ENCODE peak calls at places on chromosomes 16 and 17, in nine cellular contexts. Q is GM12878, E is body of pancreas, K is heart left ventricle, Z is transverse colon, N is right lobe of liver, A is IMR-90, R is ovary, B is suprapubic skin. F is an unnamed sample.

GRCh38 chr17:75587718-75588545 is at the start of gene MYO15B:
- DNase-seq in R (peak), E (peak), B (no peak), A (no peak), N (peak), Z (peak), Q (no peak), K (peak), F (no peak)

GRCh38 chr17:45896803-45897693 is 2.7 kb downstream of the MAPT start:
- DNase-seq in A (no peak), Q (no peak), R (no peak), E (no peak), N (no peak), Z (no peak), B (no peak), K (no peak), F (no peak)

GRCh38 chr16:22672830-22673210 is 141.1 kb upstream of the HS3ST2 start:
- DNase-seq in N (no peak), B (peak), R (no peak), Q (no peak), K (no peak), Z (no peak), A (no peak), E (no peak), F (no peak)

GRCh38 chr16:46908540-46909372 is 24.6 kb downstream of the GPT2 start:
- DNase-seq in B (no peak), A (peak), E (peak), K (no peak), R (peak), Z (peak), Q (no peak), N (no peak), F (peak)

GRCh38 chr17:36066365-36066945 is 2.4 kb downstream of the CCL18 start:
- DNase-seq in R (no peak), K (no peak), A (no peak), Q (no peak), B (no peak), N (no peak), Z (no peak), E (peak), F (no peak)

GRCh38 chr16:12489362-12489761 is 314.3 kb downstream of the CPPED1 start:
- DNase-seq in B (no peak), N (no peak), R (no peak), Z (no peak), K (no peak), Q (no peak), E (no peak), A (no peak), F (no peak)

GRCh38 chr17:48077555-48077954 is 23.7 kb downstream of the CBX1 start:
- DNase-seq in Q (no peak), B (no peak), Z (no peak), K (no peak), A (no peak), N (no peak), E (no peak), R (no peak), F (no peak)

GRCh38 chr17:58710948-58711552 is 18.6 kb downstream of the RAD51C start:
- DNase-seq in K (no peak), R (no peak), Q (no peak), N (peak), Z (peak), B (no peak), E (peak), A (peak), F (peak)

GRCh38 chr17:2195729-2196128 is 107.9 kb downstream of the SMG6 start:
- DNase-seq in B (no peak), A (no peak), N (no peak), E (no peak), R (no peak), K (no peak), Q (peak), Z (no peak), F (no peak)

GRCh38 chr17:42347198-42347597 is 41.0 kb downstream of the STAT3 start:
- DNase-seq in B (no peak), N (no peak), E (peak), A (peak), Z (peak), R (no peak), Q (no peak), K (no peak), F (peak)

GRCh38 chr16:30997887-30998711 is 12.3 kb downstream of the STX1B start:
- DNase-seq in E (no peak), N (no peak), A (peak), K (no peak), Q (no peak), R (no peak), B (no peak), Z (no peak), F (no peak)

GRCh38 chr17:74682028-74682427 is 30.7 kb downstream of the CD300LF start:
- DNase-seq in Z (no peak), E (no peak), R (no peak), B (no peak), K (no peak), A (no peak), Q (no peak), N (no peak), F (no peak)

GRCh38 chr17:6496116-6496481 is 51.8 kb downstream of the PIMREG start:
- DNase-seq in B (peak), R (peak), A (no peak), Z (no peak), N (peak), E (no peak), K (no peak), Q (no peak), F (no peak)

GRCh38 chr17:35892091-35892637 is 12.0 kb upstream of the CCL5 start:
- DNase-seq in R (no peak), Z (no peak), E (no peak), A (peak), N (no peak), B (no peak), K (no peak), Q (no peak), F (no peak)

GRCh38 chr17:14301279-14301760 is 439 bp downstream of the HS3ST3B1 start:
- DNase-seq in Z (no peak), E (no peak), R (no peak), B (no peak), A (no peak), N (no peak), K (peak), Q (no peak), F (no peak)

GRCh38 chr17:1124238-1124699 is 55.5 kb downstream of the ABR start:
- DNase-seq in Q (no peak), A (no peak), E (no peak), N (no peak), B (no peak), Z (no peak), K (peak), R (no peak), F (no peak)

GRCh38 chr17:82767041-82767754 is 15.3 kb downstream of the TBCD start:
- DNase-seq in A (peak), Q (no peak), B (no peak), E (peak), R (no peak), N (peak), K (peak), Z (peak), F (peak)

GRCh38 chr16:67317853-67318252 is 8.7 kb downstream of the KCTD19 start:
- DNase-seq in N (no peak), Q (no peak), B (no peak), A (no peak), K (no peak), R (no peak), E (no peak), Z (no peak), F (no peak)

GRCh38 chr16:50093607-50094570 is 28.1 kb downstream of the HEATR3 start:
- DNase-seq in B (no peak), Z (peak), A (no peak), Q (no peak), N (peak), E (peak), R (no peak), K (peak), F (peak)

GRCh38 chr17:5011928-5012327 is 14.2 kb downstream of the KIF1C start:
- DNase-seq in B (no peak), E (no peak), K (no peak), A (peak), R (no peak), N (no peak), Z (no peak), Q (peak), F (no peak)

GRCh38 chr17:38706625-38707298 is 1.7 kb downstream of the MLLT6 start:
- DNase-seq in Q (no peak), A (no peak), E (peak), R (no peak), Z (no peak), B (no peak), N (no peak), K (peak), F (no peak)

GRCh38 chr16:1291576-1291974 is 17.9 kb upstream of the UBE2I start:
- DNase-seq in E (no peak), N (no peak), Z (no peak), B (no peak), Q (no peak), K (no peak), A (no peak), R (no peak), F (no peak)

GRCh38 chr17:43848601-43849000 is 1.6 kb downstream of the CD300LG start:
- DNase-seq in B (no peak), K (no peak), A (no peak), N (no peak), E (no peak), R (no peak), Z (no peak), Q (no peak), F (no peak)

GRCh38 chr16:55499951-55500350 is 8.9 kb upstream of the LPCAT2 start:
- DNase-seq in Z (no peak), Q (no peak), B (peak), N (no peak), K (no peak), R (no peak), A (peak), E (no peak), F (no peak)

GRCh38 chr17:77373298-77374169 is 232.8 kb downstream of the SEC14L1 start:
- DNase-seq in Q (no peak), Z (peak), A (no peak), E (peak), K (peak), N (peak), B (no peak), R (peak), F (no peak)
- TF ChIP-seq POLR2A in Q (no peak), Z (no peak), A (no peak), E (no peak), K (no peak), N (no peak), B (no peak), R (peak), F (no peak)

GRCh38 chr17:29407856-29408255 is 17.7 kb downstream of the TAOK1 start:
- DNase-seq in K (no peak), R (no peak), E (no peak), A (peak), Z (no peak), N (no peak), Q (no peak), B (no peak), F (no peak)

GRCh38 chr17:29409963-29410362 is 19.8 kb downstream of the TAOK1 start:
- DNase-seq in Q (no peak), E (no peak), B (no peak), N (no peak), K (no peak), R (no peak), Z (no peak), A (no peak), F (no peak)

DNA sequence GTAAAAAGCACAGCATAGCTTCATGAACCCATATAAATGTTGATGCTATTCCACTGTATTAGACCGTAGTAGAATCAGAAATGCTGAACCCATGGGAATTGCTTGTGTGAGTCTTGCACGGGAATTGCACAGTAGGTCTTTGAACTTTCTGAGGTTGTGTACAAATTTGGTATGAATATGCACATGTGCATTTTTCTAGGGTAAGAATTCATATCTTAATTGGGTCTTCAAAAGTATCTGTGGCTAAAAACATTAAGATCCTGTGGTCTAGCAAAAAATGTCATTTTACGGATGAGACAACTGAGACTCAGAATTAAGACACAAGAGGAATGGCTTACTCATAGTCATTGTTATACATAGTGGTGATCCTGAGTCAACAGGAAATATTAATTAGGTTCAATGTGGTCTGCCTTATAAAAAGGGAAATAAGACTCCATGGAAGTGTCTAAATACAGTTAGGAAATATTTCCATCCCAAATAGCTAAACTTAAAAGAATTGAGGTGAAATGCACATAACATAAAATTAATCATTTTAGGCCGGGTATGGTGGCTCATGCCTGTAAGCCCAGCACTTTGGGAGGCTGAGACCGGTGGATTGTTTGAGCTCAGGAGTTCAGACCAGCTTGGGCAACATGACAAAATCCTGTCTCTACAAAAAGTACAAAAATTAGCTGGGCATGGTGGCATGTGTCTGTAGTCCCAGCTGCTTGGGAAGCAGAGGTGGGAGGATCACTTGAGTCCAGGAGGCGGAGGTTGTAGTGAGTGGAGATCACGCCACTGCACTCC is 22.8 kb downstream of the TAOK1 start:
- DNase-seq in Q (no peak), R (no peak), K (no peak), E (no peak), Z (no peak), B (no peak), A (peak), N (no peak), F (no peak)
- H3K27ac ChIP-seq in Q (no peak), R (no peak), K (no peak), E (no peak), Z (no peak), B (no peak), A (peak), N (no peak), F (no peak)

DNA sequence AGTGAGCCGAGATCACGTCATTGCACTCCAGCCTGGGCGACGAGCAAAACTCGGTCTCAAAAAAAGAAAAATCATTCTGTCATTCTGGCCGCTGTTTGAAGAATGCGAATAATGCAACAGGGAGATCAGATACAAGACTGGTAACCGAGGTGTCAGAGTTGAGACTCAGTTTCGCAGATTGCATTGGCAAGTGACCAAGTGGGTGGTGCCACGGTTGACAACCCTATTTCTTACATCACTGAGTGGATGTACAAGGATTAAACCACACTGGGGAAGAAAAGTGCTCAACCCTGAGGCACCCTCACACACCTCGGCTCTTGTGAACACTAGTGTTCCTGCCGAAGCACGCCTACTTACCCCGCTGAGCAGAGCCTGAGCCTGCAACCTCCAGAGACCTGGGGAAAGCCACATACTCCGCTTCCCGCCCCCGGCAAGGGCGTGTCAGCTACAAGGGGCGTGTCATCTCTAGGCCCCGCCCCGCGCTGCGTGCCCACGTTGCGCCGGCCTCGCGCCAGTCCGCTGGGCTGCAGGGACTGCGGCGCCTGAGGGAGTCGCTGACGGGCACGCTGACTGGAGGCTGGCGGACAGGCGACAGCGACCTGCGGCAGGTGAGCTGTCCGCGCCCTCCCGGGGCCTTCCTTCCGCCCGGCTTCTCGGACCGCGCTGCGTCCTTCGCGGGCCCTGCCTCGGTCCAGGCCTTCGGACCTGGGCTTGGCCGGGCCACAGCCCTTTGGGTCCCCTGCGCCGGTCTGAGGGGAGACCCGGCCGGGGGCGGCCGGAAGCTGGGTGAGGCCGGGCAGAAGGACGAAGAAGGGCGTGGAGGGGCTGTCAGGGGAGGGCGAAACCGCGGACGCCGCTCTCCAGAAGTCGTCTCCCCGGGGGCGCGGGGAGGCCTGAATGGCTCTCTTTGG is at the start of gene HMOX2:
- DNase-seq in Q (peak), N (peak), B (peak), E (peak), Z (peak), A (peak), R (peak), K (peak), F (peak)
- TF ChIP-seq POLR2A in Q (peak), N (peak), B (no peak), E (peak), Z (peak), A (peak), R (peak), K (peak), F (peak)

GRCh38 chr16:56625943-56626654 is 518 bp downstream of the MT1E start:
- DNase-seq in R (peak), B (no peak), Q (no peak), Z (peak), A (peak), E (peak), N (no peak), K (peak), F (no peak)
- H3K27ac ChIP-seq in R (peak), B (peak), Q (no peak), Z (peak), A (peak), E (peak), N (peak), K (peak), F (peak)